ENCODE peak calls at places on chromosomes 2 and 18, in five cellular contexts. M, T, X, K and N are unnamed samples. For H3K36me3, the result is how much of the 10 kb centered on the place peaks cover.

GRCh38 chr2:159071190-159071915 is 102.9 kb downstream of the TANC1 start:
- DNase-seq in M (no peak), T (no peak), X (no peak), K (peak), N (no peak)

GRCh38 chr2:100281521-100282438 is 40.5 kb downstream of the LONRF2 start:
- DNase-seq in M (no peak), T (peak), X (no peak), K (no peak), N (no peak)

GRCh38 chr18:25256439-25256838 is 95.5 kb downstream of the ZNF521 start:
- DNase-seq in M (no peak), T (no peak), X (no peak), K (no peak), N (no peak)

GRCh38 chr2:235433860-235434259 is 60.0 kb upstream of the AGAP1 start:
- DNase-seq in M (no peak), T (peak), X (peak), K (peak), N (peak)

GRCh38 chr2:189685540-189686229 is 11.2 kb downstream of the ANKAR start:
- DNase-seq in M (no peak), T (peak), X (peak), K (peak), N (peak)

GRCh38 chr2:151729416-151729811 is 4.9 kb downstream of the NEB start:
- DNase-seq in M (no peak), T (no peak), X (no peak), K (no peak), N (no peak)

GRCh38 chr2:161233858-161234431 is 73.7 kb downstream of the TANK start:
- DNase-seq in M (no peak), T (no peak), X (no peak), K (no peak), N (no peak)

GRCh38 chr2:1626271-1626681 is 118.0 kb downstream of the PXDN start:
- DNase-seq in M (no peak), T (no peak), X (peak), K (no peak), N (no peak)

GRCh38 chr2:117958186-117958585 is 55.7 kb downstream of the CCDC93 start:
- DNase-seq in M (no peak), T (peak), X (peak), K (peak), N (peak)

GRCh38 chr2:47520302-47520630 is 117.3 kb downstream of the MSH2 start:
- DNase-seq in M (no peak), T (no peak), X (no peak), K (no peak), N (no peak)

GRCh38 chr2:142877265-142877756 is at the start of gene KYNU:
- DNase-seq in M (no peak), T (peak), X (peak), K (no peak), N (no peak)

GRCh38 chr2:42342795-42343241 is 18.2 kb downstream of the COX7A2L start:
- DNase-seq in M (no peak), T (no peak), X (no peak), K (no peak), N (no peak)

GRCh38 chr2:200063155-200063554 is 107.8 kb downstream of the MAIP1 start:
- DNase-seq in M (no peak), T (no peak), X (no peak), K (no peak), N (no peak)

GRCh38 chr2:10160226-10160955 is 37.9 kb downstream of the RRM2 start:
- DNase-seq in M (no peak), T (no peak), X (no peak), K (no peak), N (no peak)
- H3K36me3 ChIP-seq in M (under half), T (under half), X (under half), K (under half), N (under half)

GRCh38 chr2:113672297-113672696 is 45.2 kb downstream of the RABL2A start:
- DNase-seq in M (no peak), T (no peak), X (no peak), K (no peak), N (no peak)
- H3K4me3 ChIP-seq in M (no peak), T (no peak), X (no peak), K (no peak), N (no peak)

DNA sequence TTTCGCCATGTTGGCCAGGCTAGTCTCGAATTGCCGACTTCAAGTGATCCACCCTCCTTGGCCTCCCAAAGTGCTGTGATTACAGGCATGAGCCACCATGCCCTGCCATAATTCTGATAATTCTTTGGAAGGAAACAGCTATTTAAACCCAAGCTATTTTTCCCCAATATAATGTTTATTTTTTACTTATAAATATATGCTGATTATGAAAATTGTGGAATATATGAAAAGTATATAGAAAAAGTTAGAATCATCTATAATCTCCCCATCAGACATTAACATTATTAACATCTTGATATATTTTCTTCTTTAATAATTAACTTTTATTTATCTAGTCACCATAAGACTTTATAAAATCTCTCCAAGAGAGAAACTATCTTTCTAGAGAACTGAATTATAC is 41.2 kb downstream of the HADHB start:
- DNase-seq in M (no peak), T (no peak), X (no peak), K (no peak), N (no peak)
- H3K36me3 ChIP-seq in M (under half), T (under half), X (under half), K (under half), N (under half)

GRCh38 chr2:64228923-64229322 is 84.7 kb upstream of the PELI1 start:
- DNase-seq in M (no peak), T (no peak), X (no peak), K (no peak), N (no peak)
- H3K4me3 ChIP-seq in M (no peak), T (no peak), X (peak), K (no peak), N (no peak)

DNA sequence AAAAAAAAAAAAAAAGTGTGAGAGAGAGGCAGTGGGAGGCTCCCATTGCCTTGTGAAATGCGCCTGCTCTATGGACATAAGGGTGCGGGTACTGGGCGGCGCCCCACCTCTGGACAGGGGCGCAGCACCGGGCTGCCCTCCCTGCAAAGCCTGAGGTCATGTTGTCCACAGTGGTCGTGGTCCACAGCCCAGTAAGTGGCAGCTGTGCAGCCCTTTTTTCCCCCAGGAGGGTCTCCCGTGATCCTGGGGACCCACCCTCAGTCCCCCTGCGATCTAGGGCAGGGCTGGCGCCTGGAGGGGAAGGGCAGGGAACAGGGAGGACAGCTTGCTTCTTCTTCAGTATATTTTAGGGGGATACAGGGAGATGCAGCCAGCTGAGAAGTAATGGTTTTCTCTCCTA is 37.9 kb downstream of the LPIN1 start:
- DNase-seq in M (no peak), T (no peak), X (no peak), K (no peak), N (no peak)
- H3K36me3 ChIP-seq in M (half or more), T (under half), X (half or more), K (under half), N (half or more)